ENCODE peak calls at places on chromosomes 7 and 10, in ten cellular contexts. Z is adrenal gland, C is prostate gland, N is body of pancreas, U is stomach, Y is suprapubic skin, W is heart left ventricle, X is sigmoid colon, J is A549, S is NB4. Q is an unnamed sample.

GRCh38 chr7:148963583-148964509 is 64.5 kb downstream of the PDIA4 start:
- DNase-seq in Z (no peak), C (no peak), N (peak), U (no peak), Y (no peak), W (no peak), X (no peak), J (peak), S (no peak), Q (no peak)

GRCh38 chr10:45404087-45404769 is 30.2 kb downstream of the ALOX5 start:
- DNase-seq in Z (no peak), C (no peak), N (no peak), U (no peak), Y (no peak), W (no peak), X (peak), J (no peak), S (peak), Q (no peak)

GRCh38 chr10:49568235-49568634 is 29.3 kb upstream of the ERCC6 start:
- DNase-seq in Z (no peak), C (no peak), N (no peak), U (no peak), Y (no peak), W (no peak), X (no peak), J (no peak), S (no peak), Q (no peak)

GRCh38 chr7:30027065-30027456 is 559 bp upstream of the FKBP14 start:
- DNase-seq in Z (no peak), C (peak), N (peak), U (no peak), Y (no peak), W (no peak), X (no peak), J (peak), S (no peak), Q (no peak)

GRCh38 chr10:5956146-5956914 is 21.0 kb downstream of the IL15RA start:
- DNase-seq in Z (no peak), C (no peak), N (no peak), U (no peak), Y (peak), W (no peak), X (peak), J (no peak), S (no peak), Q (no peak)

GRCh38 chr7:31069880-31070555 is 17.9 kb downstream of the ADCYAP1R1 start:
- DNase-seq in Z (no peak), C (no peak), N (no peak), U (no peak), Y (no peak), W (no peak), X (peak), J (no peak), S (no peak), Q (no peak)

GRCh38 chr7:70042533-70042932 is 444.3 kb downstream of the AUTS2 start:
- DNase-seq in Z (no peak), C (no peak), N (no peak), U (no peak), Y (no peak), W (no peak), X (no peak), J (no peak), S (peak), Q (no peak)

GRCh38 chr10:8453587-8453986 is 399.1 kb downstream of the GATA3 start:
- DNase-seq in Z (no peak), C (peak), N (no peak), U (no peak), Y (no peak), W (peak), X (peak), J (peak), S (no peak), Q (no peak)

GRCh38 chr7:76280408-76280807 is 22.1 kb upstream of the HSPB1 start:
- DNase-seq in Z (no peak), C (no peak), N (no peak), U (no peak), Y (no peak), W (no peak), X (no peak), J (no peak), S (no peak), Q (no peak)

GRCh38 chr10:61503051-61503450 is 49.9 kb upstream of the TMEM26 start:
- DNase-seq in Z (no peak), C (no peak), N (no peak), U (no peak), Y (no peak), W (no peak), X (no peak), J (no peak), S (no peak), Q (no peak)

GRCh38 chr10:125414998-125415397 is 254.6 kb upstream of the CTBP2 start:
- DNase-seq in Z (no peak), C (no peak), N (no peak), U (no peak), Y (no peak), W (no peak), X (no peak), J (no peak), S (no peak), Q (no peak)

GRCh38 chr7:152074673-152075072 is 49.2 kb downstream of the GALNT11 start:
- DNase-seq in Z (no peak), C (no peak), N (no peak), U (no peak), Y (no peak), W (no peak), X (no peak), J (no peak), S (no peak), Q (no peak)

GRCh38 chr10:110360857-110361474 is 56.2 kb upstream of the SMNDC1 start:
- DNase-seq in Z (no peak), C (no peak), N (no peak), U (no peak), Y (no peak), W (no peak), X (no peak), J (peak), S (no peak), Q (no peak)

GRCh38 chr10:17425584-17426262 is 28.7 kb downstream of the ST8SIA6 start:
- DNase-seq in Z (no peak), C (no peak), N (no peak), U (no peak), Y (no peak), W (no peak), X (no peak), J (no peak), S (no peak), Q (no peak)

GRCh38 chr10:89431977-89432376 is 17.6 kb downstream of the IFIT5 start:
- DNase-seq in Z (no peak), C (no peak), N (no peak), U (no peak), Y (no peak), W (no peak), X (no peak), J (peak), S (no peak), Q (no peak)

GRCh38 chr10:102422586-102423129 is 2.0 kb downstream of the FBXL15 start:
- DNase-seq in Z (peak), C (peak), N (peak), U (peak), Y (no peak), W (peak), X (peak), J (peak), S (peak), Q (no peak)

GRCh38 chr10:80177781-80178636 is 27.3 kb downstream of the ANXA11 start:
- DNase-seq in Z (no peak), C (no peak), N (no peak), U (no peak), Y (no peak), W (no peak), X (no peak), J (no peak), S (no peak), Q (no peak)

GRCh38 chr10:76975131-76975530 is 662.5 kb downstream of the KCNMA1 start:
- DNase-seq in Z (no peak), C (no peak), N (no peak), U (no peak), Y (no peak), W (no peak), X (no peak), J (no peak), S (no peak), Q (no peak)

GRCh38 chr7:135728136-135728669 is at the start of gene SLC13A4:
- DNase-seq in Z (no peak), C (no peak), N (no peak), U (no peak), Y (no peak), W (no peak), X (no peak), J (no peak), S (no peak), Q (no peak)

GRCh38 chr7:75879771-75880184 is 944 bp downstream of the RHBDD2 start:
- DNase-seq in Z (peak), C (no peak), N (no peak), U (no peak), Y (no peak), W (no peak), X (no peak), J (no peak), S (peak), Q (no peak)

GRCh38 chr7:116212859-116213258 is 2.5 kb downstream of the TES start:
- DNase-seq in Z (no peak), C (no peak), N (no peak), U (no peak), Y (no peak), W (no peak), X (no peak), J (no peak), S (no peak), Q (no peak)

GRCh38 chr7:70696139-70696782 is 435.7 kb upstream of the GALNT17 start:
- DNase-seq in Z (no peak), C (no peak), N (no peak), U (no peak), Y (no peak), W (no peak), X (no peak), J (peak), S (no peak), Q (no peak)

GRCh38 chr7:129646369-129647021 is 35.0 kb downstream of the NRF1 start:
- DNase-seq in Z (no peak), C (no peak), N (no peak), U (no peak), Y (no peak), W (no peak), X (no peak), J (no peak), S (no peak), Q (no peak)

GRCh38 chr10:56469482-56469881 is 108.4 kb upstream of the ZWINT start:
- DNase-seq in Z (no peak), C (no peak), N (no peak), U (no peak), Y (no peak), W (no peak), X (no peak), J (no peak), S (no peak), Q (no peak)

GRCh38 chr10:6843477-6843876 is 263.4 kb upstream of the PRKCQ start:
- DNase-seq in Z (no peak), C (no peak), N (no peak), U (no peak), Y (no peak), W (no peak), X (no peak), J (peak), S (peak), Q (no peak)

GRCh38 chr10:89373916-89374711 is 3.7 kb upstream of the IFIT1B start:
- DNase-seq in Z (peak), C (peak), N (peak), U (peak), Y (peak), W (peak), X (peak), J (peak), S (no peak), Q (peak)

GRCh38 chr7:78197447-78197846 is 398.9 kb downstream of the PHTF2 start:
- DNase-seq in Z (no peak), C (no peak), N (no peak), U (no peak), Y (no peak), W (no peak), X (no peak), J (no peak), S (peak), Q (no peak)

GRCh38 chr7:27175626-27176342 is 1.7 kb upstream of the HOXA10 start:
- DNase-seq in Z (peak), C (no peak), N (peak), U (no peak), Y (peak), W (no peak), X (peak), J (no peak), S (no peak), Q (peak)

GRCh38 chr10:43844236-43844635 is 195.6 kb upstream of the ZNF32 start:
- DNase-seq in Z (no peak), C (no peak), N (no peak), U (no peak), Y (no peak), W (no peak), X (no peak), J (no peak), S (no peak), Q (no peak)

GRCh38 chr7:7805511-7806153 is 87.2 kb upstream of the RPA3 start:
- DNase-seq in Z (no peak), C (no peak), N (no peak), U (no peak), Y (no peak), W (no peak), X (no peak), J (no peak), S (no peak), Q (no peak)

GRCh38 chr10:10677479-10677878 is 340.2 kb upstream of the CELF2 start:
- DNase-seq in Z (peak), C (peak), N (peak), U (peak), Y (no peak), W (peak), X (no peak), J (peak), S (peak), Q (peak)

GRCh38 chr7:50314778-50315177 is 10.3 kb downstream of the IKZF1 start:
- DNase-seq in Z (no peak), C (no peak), N (no peak), U (no peak), Y (no peak), W (no peak), X (no peak), J (no peak), S (no peak), Q (no peak)

GRCh38 chr10:4057725-4058513 is 272.9 kb upstream of the KLF6 start:
- DNase-seq in Z (no peak), C (no peak), N (no peak), U (no peak), Y (no peak), W (no peak), X (no peak), J (no peak), S (no peak), Q (no peak)

GRCh38 chr10:118343115-118343514 is 991 bp upstream of the FAM204A start:
- DNase-seq in Z (no peak), C (no peak), N (no peak), U (no peak), Y (no peak), W (no peak), X (no peak), J (peak), S (peak), Q (no peak)
- H3K4me3 ChIP-seq in Z (no peak), C (no peak), N (no peak), U (peak), Y (no peak), W (no peak), X (no peak), J (no peak), S (no peak), Q (no peak)

GRCh38 chr7:150738092-150739044 is 1.1 kb downstream of the GIMAP5 start:
- DNase-seq in Z (no peak), C (no peak), N (no peak), U (no peak), Y (no peak), W (no peak), X (no peak), J (no peak), S (no peak), Q (no peak)

GRCh38 chr7:150739045-150739432 is 1.8 kb downstream of the GIMAP5 start:
- DNase-seq in Z (no peak), C (no peak), N (no peak), U (no peak), Y (no peak), W (no peak), X (no peak), J (no peak), S (peak), Q (no peak)

GRCh38 chr7:150735596-150736358 is 1.4 kb upstream of the GIMAP5 start:
- DNase-seq in Z (no peak), C (no peak), N (no peak), U (no peak), Y (no peak), W (no peak), X (no peak), J (no peak), S (no peak), Q (no peak)

GRCh38 chr7:150736864-150737263 is 354 bp upstream of the GIMAP5 start:
- DNase-seq in Z (no peak), C (no peak), N (no peak), U (no peak), Y (no peak), W (no peak), X (no peak), J (no peak), S (no peak), Q (no peak)

GRCh38 chr7:150737265-150738055 is at the start of gene GIMAP5:
- DNase-seq in Z (no peak), C (no peak), N (no peak), U (no peak), Y (no peak), W (no peak), X (no peak), J (no peak), S (no peak), Q (no peak)
- TF ChIP-seq POLR2A in Z (no peak), C (no peak), N (no peak), U (no peak), Y (no peak), W (peak), X (no peak), J (no peak), S (no peak), Q (peak)

DNA sequence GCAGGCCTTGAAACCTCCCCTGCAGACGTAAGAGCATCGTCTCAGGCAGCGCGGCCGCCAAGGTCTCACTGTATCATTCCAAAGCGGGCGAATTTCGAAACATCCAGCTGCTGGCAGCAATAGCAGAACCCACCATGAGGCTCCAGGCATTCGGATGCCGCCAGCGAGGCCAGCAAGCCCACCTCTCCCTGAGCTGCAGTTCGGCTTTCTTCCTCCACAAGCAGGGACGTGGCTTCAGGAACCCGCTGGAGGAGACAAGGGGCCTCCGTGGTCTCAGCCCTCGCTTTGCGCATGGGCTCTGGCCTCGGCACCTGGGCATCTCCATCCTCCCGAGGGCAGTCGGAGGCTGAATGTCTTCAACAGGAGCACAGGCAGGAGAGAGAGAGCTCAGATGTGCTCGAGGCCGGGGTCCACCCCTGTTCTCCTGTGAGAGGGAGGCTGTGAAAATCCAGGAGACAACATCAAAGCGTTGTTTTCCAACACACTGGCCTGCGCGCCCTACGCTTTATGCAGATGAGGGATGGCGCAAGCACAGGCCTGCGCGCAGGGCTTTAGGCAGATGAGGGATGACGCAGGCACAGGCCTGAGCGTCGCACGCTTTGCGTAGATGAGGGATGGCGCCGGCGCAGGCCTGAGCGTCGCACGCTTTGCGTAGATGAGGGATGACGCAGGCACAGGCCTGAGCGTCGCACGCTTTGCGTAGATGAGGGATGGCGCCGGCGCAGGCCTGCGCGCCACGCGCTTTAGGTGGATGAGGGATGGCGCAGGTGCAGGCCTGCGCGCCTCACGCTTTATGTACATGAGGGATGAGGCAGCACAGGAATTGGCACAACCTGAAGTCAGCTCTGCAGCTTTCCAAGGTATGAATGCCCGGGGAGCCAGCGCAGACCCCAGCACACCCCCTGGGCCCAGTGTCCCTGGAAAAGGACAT is 103.2 kb downstream of the WDR37 start:
- DNase-seq in Z (peak), C (no peak), N (no peak), U (peak), Y (peak), W (peak), X (peak), J (no peak), S (no peak), Q (no peak)
- H3K4me3 ChIP-seq in Z (no peak), C (no peak), N (no peak), U (no peak), Y (no peak), W (no peak), X (no peak), J (no peak), S (no peak), Q (no peak)

GRCh38 chr7:158443014-158443687 is 144.5 kb downstream of the PTPRN2 start:
- DNase-seq in Z (no peak), C (no peak), N (no peak), U (no peak), Y (no peak), W (no peak), X (no peak), J (no peak), S (no peak), Q (no peak)

GRCh38 chr7:158443688-158444483 is 143.7 kb downstream of the PTPRN2 start:
- DNase-seq in Z (no peak), C (no peak), N (no peak), U (no peak), Y (peak), W (no peak), X (no peak), J (no peak), S (no peak), Q (no peak)

GRCh38 chr7:158446281-158446680 is 141.3 kb downstream of the PTPRN2 start:
- DNase-seq in Z (no peak), C (no peak), N (no peak), U (no peak), Y (no peak), W (no peak), X (no peak), J (no peak), S (no peak), Q (no peak)

GRCh38 chr7:158445421-158446175 is 142.0 kb downstream of the PTPRN2 start:
- DNase-seq in Z (no peak), C (no peak), N (no peak), U (no peak), Y (no peak), W (no peak), X (no peak), J (no peak), S (no peak), Q (no peak)

DNA sequence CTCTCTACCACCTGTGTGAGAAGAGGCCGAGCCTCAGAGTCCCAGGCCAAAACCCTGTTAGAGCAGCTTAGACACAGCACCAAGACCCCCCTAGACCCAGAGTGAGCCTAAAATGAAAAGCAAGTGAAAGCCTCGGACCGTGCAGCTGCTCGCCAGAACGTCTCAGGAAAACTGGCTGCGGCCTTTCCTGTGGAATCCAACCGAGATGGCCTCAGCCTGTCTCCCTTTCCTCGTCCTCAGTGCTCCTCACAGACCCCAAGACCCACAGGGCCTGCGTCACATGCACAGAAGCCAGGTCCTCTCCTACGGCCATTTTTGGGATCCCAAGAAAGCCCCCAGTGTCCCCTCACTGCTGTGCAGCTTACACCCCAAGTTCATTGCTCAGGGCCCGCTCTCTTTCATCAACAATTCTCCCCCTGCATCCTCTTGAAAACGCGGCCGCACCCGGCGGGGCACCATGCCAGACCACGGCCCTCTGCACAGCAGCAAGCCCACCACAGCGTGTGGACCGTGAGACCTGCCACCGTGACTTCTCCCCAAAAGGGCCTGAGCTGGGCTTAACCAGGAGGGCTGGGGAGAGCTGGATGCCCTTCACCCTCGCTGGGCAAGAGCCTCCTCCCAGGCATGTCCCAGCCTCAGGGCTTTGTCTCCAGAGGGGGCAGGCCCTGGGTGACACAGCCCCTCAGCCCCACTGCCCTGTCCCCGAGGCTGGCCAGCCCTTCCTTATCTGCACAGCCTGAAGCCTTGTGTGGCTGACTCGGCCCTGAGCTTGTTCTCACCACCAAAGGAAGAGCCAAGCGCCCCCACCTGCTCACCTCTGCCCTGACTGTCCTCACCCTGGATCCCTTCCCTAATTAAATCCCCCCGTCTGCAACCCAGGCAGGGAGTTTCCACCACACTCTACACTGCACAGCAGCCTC is 142.9 kb downstream of the PTPRN2 start:
- DNase-seq in Z (no peak), C (no peak), N (no peak), U (no peak), Y (no peak), W (no peak), X (no peak), J (no peak), S (no peak), Q (no peak)
- TF ChIP-seq POLR2A in Z (no peak), C (no peak), N (no peak), U (no peak), Y (no peak), W (no peak), X (no peak), J (no peak), S (no peak), Q (no peak)

Q was measured in uterus.